ENCODE peak calls at places on chromosome 12, in nine cellular contexts. Q is GM10248, I is left lung, U is GM23338, V is PC-3, A is kidney epithelial cell, D is choroid plexus epithelial cell, O is PC-9, Z is kidney. F is an unnamed sample.

GRCh38 chr12:10364839-10365681 is 24.8 kb downstream of the KLRK1 start:
- DNase-seq in Q (peak), I (peak), U (peak), V (peak), A (no peak), D (peak), O (peak), Z (peak), F (peak)

GRCh38 chr12:124498178-124498869 is 69.1 kb downstream of the NCOR2 start:
- DNase-seq in Q (no peak), I (no peak), U (no peak), V (no peak), A (no peak), D (peak), O (no peak), Z (no peak), F (no peak)

GRCh38 chr12:53867216-53868012 is 71.2 kb upstream of the HOXC13 start:
- DNase-seq in Q (no peak), I (no peak), U (peak), V (peak), A (no peak), D (peak), O (peak), Z (no peak), F (peak)

GRCh38 chr12:114961491-114961890 is 277.5 kb upstream of the TBX3 start:
- DNase-seq in Q (no peak), I (no peak), U (no peak), V (no peak), A (no peak), D (no peak), O (no peak), Z (no peak), F (no peak)

GRCh38 chr12:12398026-12398859 is 41.4 kb downstream of the BORCS5 start:
- DNase-seq in Q (no peak), I (peak), U (no peak), V (peak), A (peak), D (peak), O (peak), Z (peak), F (peak)

GRCh38 chr12:102023343-102023930 is 38.4 kb downstream of the WASHC3 start:
- DNase-seq in Q (no peak), I (no peak), U (no peak), V (no peak), A (peak), D (peak), O (no peak), Z (no peak), F (no peak)

GRCh38 chr12:60391791-60392190 is 796.0 kb downstream of the SLC16A7 start:
- DNase-seq in Q (no peak), I (no peak), U (no peak), V (no peak), A (no peak), D (no peak), O (no peak), Z (no peak), F (no peak)

GRCh38 chr12:32104572-32105355 is 1.9 kb upstream of the BICD1 start:
- DNase-seq in Q (no peak), I (no peak), U (no peak), V (no peak), A (no peak), D (no peak), O (no peak), Z (no peak), F (no peak)

GRCh38 chr12:3604750-3605638 is 114.0 kb downstream of the PRMT8 start:
- DNase-seq in Q (no peak), I (peak), U (peak), V (peak), A (peak), D (no peak), O (no peak), Z (no peak), F (peak)

GRCh38 chr12:16198884-16199283 is 78.6 kb downstream of the SLC15A5 start:
- DNase-seq in Q (peak), I (no peak), U (peak), V (no peak), A (no peak), D (no peak), O (no peak), Z (no peak), F (no peak)

GRCh38 chr12:77013091-77013490 is 52.3 kb downstream of the E2F7 start:
- DNase-seq in Q (no peak), I (no peak), U (no peak), V (no peak), A (no peak), D (no peak), O (no peak), Z (no peak), F (no peak)

GRCh38 chr12:124823272-124823970 is 40.2 kb downstream of the SCARB1 start:
- DNase-seq in Q (no peak), I (no peak), U (no peak), V (no peak), A (no peak), D (no peak), O (no peak), Z (no peak), F (no peak)

GRCh38 chr12:115617391-115617790 is 660.1 kb downstream of the MED13L start:
- DNase-seq in Q (no peak), I (no peak), U (peak), V (no peak), A (no peak), D (no peak), O (no peak), Z (no peak), F (no peak)

GRCh38 chr12:2640709-2641108 is 154.1 kb upstream of the FKBP4 start:
- DNase-seq in Q (no peak), I (peak), U (no peak), V (peak), A (peak), D (peak), O (no peak), Z (peak), F (peak)

GRCh38 chr12:70645494-70646317 is 8.5 kb upstream of the PTPRB start:
- DNase-seq in Q (no peak), I (peak), U (peak), V (peak), A (peak), D (peak), O (peak), Z (peak), F (peak)

GRCh38 chr12:124774054-124774461 is 89.6 kb downstream of the SCARB1 start:
- DNase-seq in Q (peak), I (peak), U (no peak), V (no peak), A (no peak), D (peak), O (no peak), Z (no peak), F (no peak)

GRCh38 chr12:132488127-132489077 is 1.5 kb upstream of the FBRSL1 start:
- DNase-seq in Q (no peak), I (peak), U (no peak), V (no peak), A (no peak), D (no peak), O (no peak), Z (peak), F (no peak)

GRCh38 chr12:131855521-131856142 is 27.4 kb downstream of the MMP17 start:
- DNase-seq in Q (no peak), I (no peak), U (no peak), V (peak), A (no peak), D (no peak), O (peak), Z (peak), F (no peak)

GRCh38 chr12:1529862-1530591 is 64.4 kb downstream of the FBXL14 start:
- DNase-seq in Q (peak), I (no peak), U (peak), V (no peak), A (no peak), D (no peak), O (peak), Z (no peak), F (peak)

GRCh38 chr12:8493084-8493483 is 20.2 kb upstream of the CLEC4D start:
- DNase-seq in Q (peak), I (peak), U (no peak), V (no peak), A (no peak), D (no peak), O (no peak), Z (no peak), F (no peak)

GRCh38 chr12:95790025-95790911 is at the start of gene NTN4:
- DNase-seq in Q (peak), I (peak), U (peak), V (peak), A (no peak), D (peak), O (peak), Z (peak), F (peak)

GRCh38 chr12:19946549-19946948 is 421.8 kb upstream of the PDE3A start:
- DNase-seq in Q (no peak), I (no peak), U (no peak), V (peak), A (peak), D (peak), O (no peak), Z (no peak), F (peak)

GRCh38 chr12:23631991-23632390 is 317.5 kb downstream of the SOX5 start:
- DNase-seq in Q (no peak), I (no peak), U (no peak), V (no peak), A (no peak), D (no peak), O (no peak), Z (no peak), F (no peak)

GRCh38 chr12:99959549-99960170 is 25.1 kb downstream of the ANKS1B start:
- DNase-seq in Q (no peak), I (no peak), U (no peak), V (peak), A (no peak), D (peak), O (no peak), Z (no peak), F (no peak)

GRCh38 chr12:11227373-11227772 is 40.6 kb upstream of the TAS2R42 start:
- DNase-seq in Q (no peak), I (no peak), U (no peak), V (no peak), A (no peak), D (no peak), O (no peak), Z (no peak), F (no peak)

GRCh38 chr12:19608039-19608438 is 168.7 kb downstream of the AEBP2 start:
- DNase-seq in Q (no peak), I (no peak), U (no peak), V (no peak), A (no peak), D (no peak), O (no peak), Z (no peak), F (no peak)

GRCh38 chr12:58888131-58888783 is 32.0 kb downstream of the LRIG3 start:
- DNase-seq in Q (no peak), I (no peak), U (no peak), V (no peak), A (peak), D (peak), O (no peak), Z (peak), F (no peak)

GRCh38 chr12:117875652-117876491 is 92.9 kb downstream of the KSR2 start:
- DNase-seq in Q (peak), I (no peak), U (peak), V (no peak), A (no peak), D (peak), O (no peak), Z (peak), F (no peak)

GRCh38 chr12:41339784-41340183 is 151.7 kb downstream of the PDZRN4 start:
- DNase-seq in Q (no peak), I (no peak), U (no peak), V (no peak), A (no peak), D (no peak), O (no peak), Z (no peak), F (no peak)

GRCh38 chr12:46983959-46984833 is 95.2 kb upstream of the PCED1B start:
- DNase-seq in Q (peak), I (no peak), U (peak), V (peak), A (no peak), D (peak), O (peak), Z (no peak), F (peak)

GRCh38 chr12:5584776-5585560 is 153.1 kb downstream of the NTF3 start:
- DNase-seq in Q (no peak), I (no peak), U (no peak), V (no peak), A (no peak), D (no peak), O (no peak), Z (no peak), F (no peak)

GRCh38 chr12:88390811-88391210 is 189.5 kb downstream of the KITLG start:
- DNase-seq in Q (no peak), I (no peak), U (no peak), V (no peak), A (no peak), D (peak), O (no peak), Z (no peak), F (no peak)

GRCh38 chr12:88388566-88389269 is 191.6 kb downstream of the KITLG start:
- DNase-seq in Q (no peak), I (no peak), U (no peak), V (no peak), A (no peak), D (peak), O (no peak), Z (no peak), F (no peak)

GRCh38 chr12:88391556-88391955 is 188.7 kb downstream of the KITLG start:
- DNase-seq in Q (peak), I (no peak), U (no peak), V (peak), A (peak), D (peak), O (no peak), Z (no peak), F (no peak)

DNA sequence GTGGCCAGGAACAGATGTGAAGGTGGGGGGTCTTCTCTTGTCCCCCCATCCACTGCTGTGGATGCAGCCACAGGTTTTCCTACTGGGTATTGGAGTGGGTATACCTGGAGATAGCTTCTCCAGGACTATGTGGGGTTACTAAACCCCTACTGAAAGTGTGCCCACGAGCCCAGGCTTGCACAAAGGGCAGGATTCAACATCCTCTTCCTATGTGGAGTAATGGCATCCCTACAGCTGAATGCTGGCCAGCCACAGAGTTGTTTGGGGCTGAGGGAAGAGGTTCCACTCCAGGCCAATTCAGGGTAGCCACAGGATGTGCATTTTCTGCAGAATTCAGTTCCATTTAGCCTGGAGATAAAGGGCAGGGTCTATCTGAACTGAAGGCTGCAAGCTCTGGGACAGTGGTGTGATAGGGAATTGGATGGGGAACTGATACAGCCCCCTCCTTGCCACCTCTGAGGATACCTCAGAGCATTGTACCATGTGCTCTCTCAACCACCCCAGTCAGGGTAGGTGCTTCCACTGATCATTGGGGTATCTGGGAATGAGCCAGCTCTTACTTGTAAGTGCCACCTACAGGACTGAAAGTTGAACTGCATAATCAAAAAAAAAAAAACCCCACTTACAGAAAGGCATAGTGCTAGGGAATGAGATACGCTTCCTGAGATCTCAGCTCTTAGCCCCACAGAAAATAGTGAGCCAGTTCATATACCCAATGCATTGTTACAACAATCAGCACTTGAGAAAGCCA is 187.1 kb downstream of the KITLG start:
- DNase-seq in Q (peak), I (no peak), U (peak), V (peak), A (no peak), D (peak), O (no peak), Z (no peak), F (peak)
- TF ChIP-seq CTCF in Q (no peak), I (peak), U (peak), V (peak), A (peak), D (peak), O (peak), Z (no peak), F (peak)

DNA sequence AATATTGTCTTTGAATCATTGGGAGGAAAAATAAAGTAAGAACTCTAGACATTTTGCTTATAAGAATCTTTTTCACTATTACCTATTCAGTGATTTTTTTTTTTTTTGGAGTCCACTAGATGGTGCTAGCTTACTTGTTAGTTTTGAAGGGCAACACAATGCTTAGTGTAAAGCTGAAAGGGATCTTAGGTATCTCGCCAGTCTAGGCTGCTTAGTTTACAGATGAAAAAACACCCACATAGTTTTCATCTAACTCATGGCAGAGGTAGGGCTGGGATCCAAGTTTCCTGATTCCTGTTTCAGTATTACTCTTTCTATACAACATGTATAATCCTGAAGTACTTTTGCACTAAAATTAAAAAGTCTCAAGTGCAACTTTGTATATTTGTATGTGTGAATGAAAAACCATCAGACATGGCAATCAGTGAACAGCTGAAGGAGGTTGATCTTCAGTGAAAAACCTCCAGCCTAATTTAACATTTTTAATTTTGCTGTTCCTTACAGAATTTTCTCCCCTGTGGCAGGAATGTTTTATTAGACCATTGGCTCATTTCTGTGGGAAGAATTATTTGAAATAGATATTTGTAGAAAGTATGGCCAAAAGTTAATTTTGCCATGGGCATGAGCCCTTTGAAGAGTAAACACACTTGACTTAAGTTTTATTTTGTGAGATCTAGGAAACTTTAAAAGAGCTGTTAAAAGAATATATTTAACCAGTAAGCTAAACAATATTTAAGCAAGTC is 40.7 kb downstream of the LRRIQ1 start:
- DNase-seq in Q (peak), I (no peak), U (peak), V (peak), A (peak), D (peak), O (peak), Z (no peak), F (peak)
- TF ChIP-seq CTCF in Q (peak), I (peak), U (peak), V (peak), A (peak), D (peak), O (peak), Z (peak), F (peak)

GRCh38 chr12:91695964-91696363 is 449.7 kb downstream of the BTG1 start:
- DNase-seq in Q (no peak), I (no peak), U (no peak), V (no peak), A (no peak), D (peak), O (no peak), Z (no peak), F (no peak)
- TF ChIP-seq CTCF in Q (no peak), I (no peak), U (peak), V (peak), A (no peak), D (peak), O (peak), Z (no peak), F (no peak)

GRCh38 chr12:92930421-92930820 is 1.3 kb upstream of the EEA1 start:
- DNase-seq in Q (no peak), I (no peak), U (no peak), V (peak), A (no peak), D (peak), O (no peak), Z (no peak), F (no peak)

GRCh38 chr12:92929957-92930356 is 862 bp upstream of the EEA1 start:
- DNase-seq in Q (no peak), I (no peak), U (no peak), V (no peak), A (no peak), D (no peak), O (no peak), Z (no peak), F (no peak)

GRCh38 chr12:92927436-92928116 is 1.5 kb downstream of the EEA1 start:
- DNase-seq in Q (peak), I (no peak), U (peak), V (peak), A (peak), D (peak), O (no peak), Z (no peak), F (no peak)

GRCh38 chr12:92928431-92928961 is 599 bp downstream of the EEA1 start:
- DNase-seq in Q (no peak), I (peak), U (no peak), V (peak), A (no peak), D (peak), O (no peak), Z (peak), F (no peak)

DNA sequence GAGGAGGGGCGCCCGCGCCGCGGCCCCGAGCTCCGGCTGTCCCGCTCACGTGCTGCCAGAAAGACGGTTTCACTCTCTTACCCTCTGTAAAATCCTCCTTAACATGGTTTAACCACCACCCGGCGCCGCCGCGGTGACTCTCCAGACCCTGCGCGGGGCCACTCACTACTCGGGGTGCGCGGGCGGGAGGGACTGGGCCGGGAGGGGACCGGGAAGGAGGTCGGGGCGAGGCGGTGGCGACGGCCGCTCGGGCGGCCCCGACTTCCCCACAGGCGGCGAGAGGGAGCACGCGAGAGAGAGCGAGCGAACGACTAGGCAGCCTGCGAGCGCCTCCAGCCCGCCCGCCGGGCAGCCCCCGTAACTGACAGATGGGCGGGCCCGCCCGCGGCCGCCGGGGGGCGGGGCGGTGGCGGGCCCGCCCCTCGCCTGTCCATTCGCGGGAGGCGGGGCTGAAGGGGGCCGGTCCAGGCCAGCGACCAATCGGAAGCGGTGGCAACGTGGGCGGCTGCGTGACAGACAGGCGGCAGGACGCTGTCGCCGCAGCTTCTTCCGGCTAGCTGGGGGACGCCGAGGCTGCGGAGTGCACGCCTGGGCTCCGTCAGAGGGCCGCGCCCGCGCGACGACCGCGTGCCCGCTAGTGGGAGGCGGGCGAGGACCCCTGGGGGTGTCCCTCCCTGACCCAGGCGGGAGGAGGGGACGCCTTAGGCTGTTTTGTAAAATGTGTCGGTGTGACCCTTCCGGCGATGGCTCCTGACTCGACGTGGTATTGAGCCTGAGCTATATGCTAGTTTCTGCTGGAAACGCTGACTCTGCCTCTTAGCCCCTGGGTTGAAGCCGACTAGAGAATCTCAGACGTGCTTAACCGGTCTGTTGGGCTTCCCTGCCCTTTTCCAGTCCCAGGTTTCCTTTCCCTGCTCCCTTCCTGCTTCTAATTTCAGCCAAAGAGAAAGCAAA is at the start of gene EEA1:
- DNase-seq in Q (peak), I (peak), U (peak), V (peak), A (peak), D (peak), O (peak), Z (peak), F (peak)
- TF ChIP-seq CTCF in Q (peak), I (peak), U (no peak), V (no peak), A (no peak), D (no peak), O (no peak), Z (no peak), F (no peak)

GRCh38 chr12:104985206-104985605 is 910 bp upstream of the NOPCHAP1 start:
- DNase-seq in Q (no peak), I (no peak), U (no peak), V (no peak), A (no peak), D (no peak), O (no peak), Z (no peak), F (peak)
- TF ChIP-seq CTCF in Q (no peak), I (no peak), U (peak), V (peak), A (no peak), D (no peak), O (no peak), Z (no peak), F (no peak)

F was measured in Calu3.